ENCODE peak calls at places on chromosomes 7 and 10, in nine cellular contexts. P is mammary epithelial cell; T is HT1080; Q is stimulated activated CD8-positive, alpha-beta memory T cell treated with anti-CD3 and anti-CD28 coated beads, Interleukin-12 subunit alpha, Interleukin-12 subunit beta, amount 100 ng/mL, for 1 hour; R is CD8-positive, alpha-beta memory T cell; B is AG04450; M is HCT116; W is activated CD8-positive, alpha-beta memory T cell treated with anti-CD3 and anti-CD28 coated beads for 48 hours; S is T-helper 9 cell. G is an unnamed sample.

GRCh38 chr10:102322914-102323313 is 72.6 kb upstream of the NFKB2 start:
- DNase-seq in B (no peak), T (peak), P (no peak), Q (peak), W (no peak), M (no peak), S (peak), R (peak), G (no peak)

GRCh38 chr7:151339651-151340377 is 1.8 kb upstream of the NUB1 start:
- DNase-seq in R (no peak), B (no peak), P (no peak), M (no peak), S (no peak), Q (no peak), W (no peak), T (no peak), G (peak)

GRCh38 chr7:98211676-98212531 is 665 bp downstream of the BHLHA15 start:
- DNase-seq in R (no peak), M (no peak), T (no peak), B (no peak), P (no peak), W (no peak), Q (no peak), S (no peak), G (peak)

GRCh38 chr10:92545556-92545955 is 28.3 kb downstream of the IDE start:
- DNase-seq in R (no peak), M (no peak), W (no peak), T (no peak), Q (no peak), P (no peak), B (no peak), S (no peak), G (no peak)

GRCh38 chr7:107130487-107131220 is 38.1 kb upstream of the HBP1 start:
- DNase-seq in M (no peak), B (no peak), P (no peak), S (no peak), Q (no peak), W (no peak), R (no peak), T (no peak), G (no peak)

GRCh38 chr10:43262902-43263466 is 3.9 kb downstream of the RASGEF1A start:
- DNase-seq in S (no peak), R (no peak), B (no peak), P (no peak), T (no peak), W (no peak), M (no peak), Q (no peak), G (no peak)

GRCh38 chr10:10865913-10866312 is 151.8 kb upstream of the CELF2 start:
- DNase-seq in S (no peak), M (no peak), R (no peak), Q (no peak), B (no peak), W (no peak), T (peak), P (peak), G (no peak)

GRCh38 chr7:83326223-83326622 is 163.5 kb upstream of the PCLO start:
- DNase-seq in W (no peak), T (no peak), M (no peak), B (no peak), R (no peak), P (no peak), Q (no peak), S (no peak), G (no peak)

GRCh38 chr10:17056781-17057191 is 72.8 kb downstream of the CUBN start:
- DNase-seq in P (peak), W (no peak), T (no peak), Q (no peak), S (no peak), R (no peak), B (no peak), M (no peak), G (no peak)

GRCh38 chr10:112131996-112132395 is 51.6 kb downstream of the GPAM start:
- DNase-seq in Q (no peak), W (no peak), P (no peak), M (no peak), B (no peak), S (no peak), R (no peak), T (no peak), G (no peak)

GRCh38 chr7:43522406-43523156 is 60.3 kb upstream of the STK17A start:
- DNase-seq in Q (no peak), S (no peak), R (no peak), B (no peak), T (peak), P (peak), M (no peak), W (no peak), G (no peak)

GRCh38 chr7:67484244-67484751 is 487.7 kb downstream of the TYW1 start:
- DNase-seq in P (peak), S (no peak), M (peak), W (no peak), Q (no peak), R (no peak), T (peak), B (peak), G (peak)

GRCh38 chr7:1663243-1663642 is 6.8 kb upstream of the ELFN1 start:
- DNase-seq in M (no peak), W (no peak), P (no peak), S (no peak), R (no peak), B (no peak), Q (no peak), T (no peak), G (no peak)

GRCh38 chr7:44565097-44565794 is 8.5 kb downstream of the DDX56 start:
- DNase-seq in S (peak), M (no peak), B (no peak), R (peak), T (peak), W (no peak), P (peak), Q (no peak), G (peak)

GRCh38 chr10:94571528-94571927 is 25.9 kb downstream of the HELLS start:
- DNase-seq in B (no peak), W (no peak), S (no peak), T (no peak), Q (no peak), P (no peak), M (no peak), R (no peak), G (no peak)